ENCODE peak calls at places on chromosomes 2 and 18, in six cellular contexts. B is body of pancreas, C is transverse colon, L is thyroid gland, W is colonic mucosa, J is stomach. U is an unnamed sample.

GRCh38 chr2:27072950-27073349 is 1.5 kb upstream of the OST4 start:
- DNase-seq in J (no peak), C (no peak), B (no peak), W (no peak), L (no peak), U (no peak)

GRCh38 chr18:64103979-64104378 is 44.9 kb downstream of the LINC00305 start:
- DNase-seq in B (no peak), L (no peak), J (no peak), C (no peak), W (no peak), U (no peak)

GRCh38 chr2:216799873-216800421 is 59.9 kb downstream of the TNP1 start:
- DNase-seq in L (no peak), C (peak; percentile 17), J (no peak), B (no peak), W (peak; percentile 33), U (no peak)

GRCh38 chr2:20609349-20609994 is 41.4 kb downstream of the HS1BP3 start:
- DNase-seq in L (peak; percentile 54), C (peak; percentile 42), J (no peak), B (peak; percentile 37), W (no peak), U (peak; percentile 14)

GRCh38 chr2:130380096-130380934 is 24.5 kb downstream of the PTPN18 start:
- DNase-seq in C (no peak), B (no peak), W (no peak), L (no peak), J (no peak), U (no peak)

GRCh38 chr2:41907716-41908328 is 140.0 kb upstream of the PKDCC start:
- DNase-seq in C (no peak), W (no peak), L (no peak), B (no peak), J (no peak), U (no peak)

GRCh38 chr2:216989335-216990129 is 129.7 kb upstream of the TNP1 start:
- DNase-seq in B (no peak), L (no peak), W (no peak), J (no peak), C (no peak), U (no peak)

GRCh38 chr18:12422936-12423335 is 15.2 kb downstream of the PRELID3A start:
- DNase-seq in W (no peak), L (no peak), C (no peak), B (no peak), J (no peak), U (peak; percentile 36)

GRCh38 chr18:74351354-74351753 is 35.7 kb downstream of the C18orf63 start:
- DNase-seq in J (no peak), B (no peak), W (no peak), C (no peak), L (no peak), U (no peak)

GRCh38 chr18:23038712-23039111 is 96.6 kb upstream of the CABLES1 start:
- DNase-seq in L (no peak), B (no peak), W (no peak), C (no peak), J (no peak), U (no peak)

GRCh38 chr2:36812196-36812595 is 115.7 kb downstream of the VIT start:
- DNase-seq in C (no peak), B (no peak), L (no peak), W (no peak), J (no peak), U (no peak)
- TF ChIP-seq CTCF in C (no peak), B (no peak), L (no peak), W (no peak), J (no peak), U (no peak)

DNA sequence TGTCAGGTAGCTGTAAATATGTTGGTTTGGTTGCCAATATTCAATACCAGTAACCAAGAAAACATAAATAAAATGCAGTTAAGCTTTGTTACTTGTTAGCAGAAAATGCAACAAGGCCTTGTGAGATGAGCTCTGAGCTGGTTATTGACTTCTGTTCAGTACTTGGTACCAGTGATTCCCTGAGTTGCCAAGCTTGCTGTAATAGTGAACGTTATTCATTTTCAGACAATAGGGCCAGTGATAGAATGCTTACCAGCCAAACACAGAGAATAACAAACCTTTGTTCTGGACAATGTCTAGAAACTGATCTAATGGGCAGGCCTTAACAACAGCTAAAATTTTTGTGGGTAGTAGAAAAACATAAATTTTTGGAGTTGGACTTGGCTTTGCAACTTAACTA is 29.5 kb downstream of the RASGRP3 start:
- DNase-seq in W (no peak), C (no peak), J (no peak), B (no peak), L (no peak), U (no peak)
- H3K27ac ChIP-seq in W (no peak overlapping the region), C (no peak overlapping the region), J (no peak overlapping the region), B (no peak overlapping the region), L (no peak overlapping the region), U (peak overlapping the region; percentile 99)

GRCh38 chr2:133568172-133568571 is at the start of gene NCKAP5:
- DNase-seq in J (peak; percentile 49), L (no peak), C (peak; percentile 69), B (peak; percentile 29), W (peak; percentile 79), U (peak; percentile 7)
- TF ChIP-seq CTCF in J (no peak), L (no peak), C (no peak), B (no peak), W (no peak), U (no peak)

GRCh38 chr2:113284481-113284880 is 5.8 kb upstream of the PAX8 start:
- DNase-seq in W (no peak), B (no peak), J (no peak), C (no peak), L (no peak), U (no peak)

GRCh38 chr2:113281920-113282746 is 3.4 kb upstream of the PAX8 start:
- DNase-seq in C (no peak), B (no peak), L (no peak), J (no peak), W (no peak), U (no peak)

GRCh38 chr2:113285816-113286215 is 7.1 kb upstream of the PAX8 start:
- DNase-seq in W (no peak), C (no peak), B (no peak), J (no peak), L (peak; percentile 72), U (no peak)

GRCh38 chr2:113282747-113283533 is 4.2 kb upstream of the PAX8 start:
- DNase-seq in W (peak; percentile 69), B (peak; percentile 84), J (peak; percentile 80), L (peak; percentile 89), C (peak; percentile 70), U (no peak)

DNA sequence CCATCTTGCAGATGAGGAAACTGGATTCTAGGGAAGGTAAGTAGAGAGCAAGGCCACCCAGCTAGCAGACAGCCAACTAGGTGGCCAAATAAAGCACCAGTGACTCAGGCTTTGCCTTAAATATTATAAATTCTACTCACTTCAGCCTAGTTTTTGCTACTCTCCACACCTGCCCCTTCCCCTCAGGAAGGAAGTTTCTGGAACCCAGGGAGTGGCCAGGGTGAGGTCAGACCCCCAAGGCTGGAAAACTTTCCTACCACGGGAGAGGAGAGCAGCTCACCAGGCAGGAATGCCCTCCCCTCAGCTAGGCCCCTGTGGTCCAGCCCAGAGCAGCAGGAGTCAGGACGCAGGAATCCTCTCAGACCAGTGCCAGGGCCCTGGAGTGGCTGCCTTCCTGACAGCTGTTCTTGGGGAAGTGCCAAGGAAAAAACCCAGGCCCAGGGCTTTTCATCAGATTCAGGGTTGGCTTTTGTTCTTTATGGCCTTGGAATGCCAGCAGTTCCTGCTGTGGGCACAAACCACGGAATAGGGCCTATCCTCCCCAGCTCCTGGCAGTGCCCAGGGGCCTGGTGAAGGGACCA is 5.1 kb upstream of the PAX8 start:
- DNase-seq in J (peak; percentile 83), B (peak; percentile 87), W (peak; percentile 50), L (peak; percentile 95), C (peak; percentile 50), U (no peak)
- H3K27ac ChIP-seq in J (peak overlapping the region; percentile 84), B (peak overlapping the region; percentile 93), W (peak overlapping the region; percentile 53), L (peak overlapping the region; percentile 95), C (peak overlapping the region; percentile 82), U (peak overlapping the region; percentile 57)

GRCh38 chr18:54129448-54130134 is 94.9 kb downstream of the MBD2 start:
- DNase-seq in C (no peak), W (no peak), J (no peak), B (no peak), L (no peak), U (no peak)

GRCh38 chr18:54125429-54125828 is 99.0 kb downstream of the MBD2 start:
- DNase-seq in W (no peak), B (no peak), C (no peak), J (no peak), L (no peak), U (no peak)

GRCh38 chr18:54130631-54131030 is 93.8 kb downstream of the MBD2 start:
- DNase-seq in W (no peak), J (no peak), C (no peak), B (no peak), L (no peak), U (no peak)

GRCh38 chr18:54130177-54130576 is 94.3 kb downstream of the MBD2 start:
- DNase-seq in W (no peak), B (no peak), C (no peak), J (no peak), L (no peak), U (no peak)

GRCh38 chr18:54127759-54128378 is 96.6 kb downstream of the MBD2 start:
- DNase-seq in C (no peak), B (no peak), L (no peak), W (peak; percentile 31), J (no peak), U (no peak)
- TF ChIP-seq CTCF in C (no peak), B (peak; percentile 35), L (peak; percentile 23), W (no peak), J (peak; percentile 24), U (peak; percentile 56)